ENCODE peak calls at places on chromosomes 4 and X, in eight cellular contexts. Q is Calu3, B is ovary, K is WERI-Rb-1, H is omental fat pad, J is lower leg skin, Y is GM10248, T is body of pancreas. D is an unnamed sample.
A peak's percentile ranks its signal among the peaks of the same experiment; 100 is the strongest.

GRCh38 chr4:56958111-56958517 is 19.3 kb downstream of the NOA1 start:
- DNase-seq in Q (no peak), B (peak; percentile 72), K (no peak), H (peak; percentile 38), J (peak; percentile 89), Y (no peak), T (peak; percentile 68), D (peak; percentile 19)

GRCh38 chr4:105240037-105240436 is 93.4 kb downstream of the TET2 start:
- DNase-seq in Q (no peak), B (no peak), K (no peak), H (no peak), J (no peak), Y (no peak), T (no peak), D (no peak)

GRCh38 chrX:107293056-107293455 is 86.6 kb downstream of the DNAAF6 start:
- DNase-seq in Q (peak; percentile 9), B (no peak), K (no peak), H (no peak), J (no peak), Y (no peak), T (no peak), D (no peak)

GRCh38 chr4:38610844-38611550 is 53.0 kb upstream of the KLF3 start:
- DNase-seq in Q (no peak), B (peak; percentile 49), K (no peak), H (no peak), J (no peak), Y (no peak), T (peak; percentile 75), D (no peak)

GRCh38 chr4:48642421-48643144 is 137.5 kb downstream of the FRYL start:
- DNase-seq in Q (no peak), B (no peak), K (no peak), H (no peak), J (no peak), Y (no peak), T (no peak), D (no peak)

GRCh38 chr4:34309356-34309900 is 1934.9 kb downstream of the ARAP2 start:
- DNase-seq in Q (no peak), B (no peak), K (no peak), H (no peak), J (no peak), Y (no peak), T (no peak), D (no peak)

GRCh38 chr4:182328505-182328904 is 85.3 kb downstream of the TENM3 start:
- DNase-seq in Q (no peak), B (no peak), K (no peak), H (no peak), J (no peak), Y (no peak), T (no peak), D (no peak)

GRCh38 chrX:123713434-123713833 is 19.4 kb downstream of the THOC2 start:
- DNase-seq in Q (no peak), B (no peak), K (no peak), H (no peak), J (no peak), Y (no peak), T (no peak), D (no peak)

GRCh38 chrX:150694738-150695410 is 1.7 kb downstream of the MTMR1 start:
- DNase-seq in Q (no peak), B (no peak), K (no peak), H (no peak), J (no peak), Y (peak; percentile 52), T (no peak), D (peak; percentile 31)

DNA sequence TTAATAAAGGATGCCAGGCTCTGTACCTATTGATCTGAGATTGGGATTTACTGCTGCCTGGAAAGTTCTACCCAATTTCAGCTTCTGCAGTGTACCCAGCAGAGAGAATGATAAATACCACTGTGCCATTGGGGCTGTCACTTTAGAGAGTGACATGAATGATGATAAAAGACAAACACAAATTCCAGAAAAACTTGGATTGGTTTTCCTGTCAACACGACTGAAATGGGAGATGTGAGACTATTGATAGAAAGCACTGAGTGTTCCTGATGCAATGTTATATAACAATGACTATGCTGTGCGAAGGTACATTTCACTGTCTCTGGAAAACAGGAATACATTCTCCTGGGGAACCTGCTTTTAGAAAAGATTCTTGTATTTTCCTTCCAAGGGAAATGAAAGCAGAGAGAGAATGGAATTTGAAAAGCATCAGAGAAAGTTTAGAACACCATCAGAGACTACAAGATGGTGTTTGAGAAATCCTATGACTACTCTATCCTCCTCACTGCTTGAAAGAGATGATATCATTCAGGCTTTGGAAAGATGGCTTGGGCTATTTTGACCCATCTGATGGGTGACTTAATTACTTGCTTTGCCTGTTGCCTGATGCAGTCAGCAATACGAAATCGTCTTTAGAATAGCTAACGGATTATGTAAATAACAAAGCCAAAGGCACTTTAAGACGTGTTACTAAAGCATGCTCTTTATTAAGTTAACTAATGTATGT is 49.7 kb downstream of the MID1IP1 start:
- DNase-seq in Q (no peak), B (no peak), K (no peak), H (no peak), J (no peak), Y (no peak), T (no peak), D (no peak)
- TF ChIP-seq CTCF in Q (no peak), B (no peak), K (no peak), H (no peak), J (no peak), Y (no peak), T (no peak), D (no peak)

GRCh38 chr4:145014365-145014764 is 83.6 kb downstream of the ANAPC10 start:
- DNase-seq in Q (no peak), B (no peak), K (peak; percentile 29), H (no peak), J (no peak), Y (no peak), T (no peak), D (no peak)
- TF ChIP-seq CTCF in Q (no peak), B (no peak), K (peak; percentile 12), H (no peak), J (no peak), Y (no peak), T (no peak), D (no peak)

DNA sequence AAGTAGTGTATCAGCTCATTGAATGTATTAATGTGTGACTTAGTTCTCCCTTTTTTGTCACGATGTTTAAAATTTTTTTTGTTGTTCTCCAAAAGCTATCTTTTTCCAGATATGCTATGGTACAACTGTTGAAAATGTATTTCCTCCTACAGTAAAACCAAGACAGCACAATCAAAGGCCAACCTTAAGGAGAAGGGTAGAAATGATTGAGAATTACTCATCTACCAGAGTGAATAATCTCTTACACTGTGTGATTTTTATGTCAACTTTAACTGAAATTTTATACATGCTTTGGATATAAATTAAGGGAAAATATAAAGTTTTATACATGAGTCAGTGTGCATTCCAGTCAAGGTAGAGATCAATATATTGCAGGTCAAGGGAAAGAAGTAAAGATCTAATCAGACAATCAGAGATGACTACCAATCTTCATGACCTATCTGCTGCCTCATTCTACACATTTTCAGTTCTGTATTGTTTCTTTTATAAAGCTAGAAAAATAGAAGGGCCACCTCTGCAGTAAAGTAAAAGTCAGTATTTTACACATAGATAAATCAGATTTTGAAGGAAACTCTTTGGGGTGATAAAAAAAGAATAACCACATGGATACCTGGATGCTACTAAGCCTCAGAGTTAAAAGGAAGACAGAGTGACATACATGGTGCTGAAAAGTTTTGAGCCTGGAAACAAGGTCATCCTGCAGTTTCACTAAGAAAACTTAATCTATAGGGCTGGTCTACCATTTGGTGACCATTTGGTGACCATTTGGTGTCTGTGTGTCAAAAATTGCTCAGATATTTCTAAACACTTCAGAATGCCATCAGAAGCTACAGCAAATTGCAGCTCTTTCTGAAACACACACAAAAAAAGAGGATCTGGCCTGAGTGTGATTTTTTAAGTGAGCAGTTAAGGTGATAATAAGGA is 1.6 kb downstream of the FAM13A start:
- DNase-seq in Q (no peak), B (no peak), K (no peak), H (no peak), J (no peak), Y (no peak), T (no peak), D (no peak)
- TF ChIP-seq CTCF in Q (no peak), B (no peak), K (no peak), H (no peak), J (no peak), Y (no peak), T (no peak), D (no peak)

GRCh38 chrX:10254746-10255145 is 98.0 kb downstream of the CLCN4 start:
- DNase-seq in Q (peak; percentile 43), B (no peak), K (no peak), H (no peak), J (no peak), Y (no peak), T (peak; percentile 16), D (no peak)
- TF ChIP-seq CTCF in Q (peak; percentile 45), B (no peak), K (peak; percentile 7), H (no peak), J (no peak), Y (no peak), T (peak; percentile 47), D (no peak)

DNA sequence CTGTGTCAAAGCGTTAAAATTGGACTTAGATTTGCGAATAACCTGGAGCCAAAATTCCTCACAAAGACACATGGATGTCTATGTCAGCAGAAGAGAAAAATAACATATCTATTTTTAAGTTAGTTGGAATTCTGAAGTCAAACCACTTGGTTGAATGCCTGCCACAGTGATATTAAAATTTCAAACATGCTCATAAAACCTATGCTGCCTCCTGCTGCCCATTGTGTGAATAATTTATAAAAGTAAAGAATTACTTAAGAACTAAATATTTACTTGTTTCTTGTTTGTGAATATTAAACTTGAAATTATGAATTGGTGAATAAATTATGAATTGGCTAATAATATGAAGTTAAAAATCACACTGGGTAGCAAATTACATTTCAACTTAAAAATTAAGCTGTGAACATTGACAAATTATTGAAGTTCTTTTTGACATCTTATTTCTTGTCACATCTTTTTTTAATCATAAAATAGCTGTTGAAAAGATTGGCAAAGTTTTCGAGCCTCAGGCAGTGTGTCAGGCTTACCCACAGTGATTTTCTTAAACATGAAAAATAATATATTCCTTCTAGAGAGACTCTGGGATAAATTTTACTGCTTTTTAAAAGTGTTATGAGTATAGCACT is 35.4 kb downstream of the FABP2 start:
- DNase-seq in Q (peak; percentile 10), B (peak; percentile 35), K (no peak), H (no peak), J (no peak), Y (no peak), T (peak; percentile 25), D (no peak)
- TF ChIP-seq CTCF in Q (no peak), B (peak; percentile 28), K (peak; percentile 40), H (no peak), J (no peak), Y (peak; percentile 58), T (peak; percentile 62), D (peak; percentile 79)

GRCh38 chr4:7918981-7919380 is 20.7 kb downstream of the AFAP1 start:
- DNase-seq in Q (no peak), B (no peak), K (no peak), H (no peak), J (no peak), Y (no peak), T (no peak), D (no peak)

GRCh38 chr4:7922466-7922865 is 17.2 kb downstream of the AFAP1 start:
- DNase-seq in Q (no peak), B (no peak), K (no peak), H (no peak), J (no peak), Y (no peak), T (no peak), D (no peak)

GRCh38 chr4:7915875-7916242 is 23.8 kb downstream of the AFAP1 start:
- DNase-seq in Q (no peak), B (no peak), K (no peak), H (no peak), J (no peak), Y (no peak), T (no peak), D (no peak)

GRCh38 chr4:7912826-7913225 is 26.8 kb downstream of the AFAP1 start:
- DNase-seq in Q (no peak), B (no peak), K (no peak), H (no peak), J (no peak), Y (no peak), T (no peak), D (no peak)

GRCh38 chr4:7917669-7918068 is 22.0 kb downstream of the AFAP1 start:
- DNase-seq in Q (no peak), B (no peak), K (no peak), H (no peak), J (no peak), Y (no peak), T (no peak), D (no peak)
- TF ChIP-seq CTCF in Q (no peak), B (no peak), K (peak; percentile 26), H (no peak), J (no peak), Y (no peak), T (no peak), D (peak; percentile 29)